ENCODE peak calls at places on chromosomes 11 and 22, in seven cellular contexts. R, I, G, X, W, M and T are unnamed samples.

GRCh38 chr11:7536102-7536501 is 22.3 kb downstream of the PPFIBP2 start:
- DNase-seq in G (no peak), M (no peak), X (no peak), I (no peak), W (no peak), R (no peak), T (no peak)

GRCh38 chr11:10125522-10126133 is 168.4 kb downstream of the SBF2 start:
- DNase-seq in W (no peak), G (no peak), X (peak; percentile 86), R (no peak), M (no peak), I (no peak), T (no peak)

GRCh38 chr11:103863497-103863896 is 172.9 kb upstream of the DDI1 start:
- DNase-seq in W (no peak), G (no peak), X (peak; percentile 81), I (no peak), R (no peak), M (no peak), T (no peak)

GRCh38 chr11:62786318-62787004 is 741 bp upstream of the TMEM179B start:
- DNase-seq in I (peak; percentile 90), W (peak; percentile 95), R (peak; percentile 92), M (peak; percentile 95), G (peak; percentile 82), X (peak; percentile 68), T (no peak)

GRCh38 chr11:128356992-128357391 is 230.4 kb downstream of the ETS1 start:
- DNase-seq in G (no peak), X (no peak), M (no peak), W (no peak), I (no peak), R (no peak), T (no peak)

GRCh38 chr11:65298131-65298535 is 16.5 kb upstream of the CDC42EP2 start:
- DNase-seq in R (no peak), I (peak; percentile 86), G (no peak), W (peak; percentile 98), M (no peak), X (peak; percentile 66), T (no peak)

GRCh38 chr11:93922830-93923229 is 72.4 kb upstream of the VSTM5 start:
- DNase-seq in X (no peak), W (no peak), G (peak; percentile 76), M (no peak), R (no peak), I (no peak), T (no peak)

GRCh38 chr11:64762277-64762915 is 2.6 kb upstream of the PYGM start:
- DNase-seq in X (no peak), G (no peak), W (peak; percentile 65), I (no peak), R (peak; percentile 38), M (peak; percentile 28), T (no peak)

GRCh38 chr11:110092577-110093406 is at the start of gene ZC3H12C:
- DNase-seq in R (peak; percentile 88), G (peak; percentile 84), X (peak; percentile 84), M (peak; percentile 96), I (peak; percentile 80), W (peak; percentile 95), T (peak; percentile 72)

GRCh38 chr11:1469287-1469910 is 17.2 kb downstream of the MOB2 start:
- DNase-seq in M (no peak), I (no peak), W (no peak), X (no peak), G (no peak), R (no peak), T (no peak)

GRCh38 chr11:18115360-18116127 is 9.7 kb upstream of the SAAL1 start:
- DNase-seq in I (peak; percentile 23), R (peak; percentile 81), X (peak; percentile 56), M (peak; percentile 75), W (peak; percentile 66), G (peak; percentile 75), T (no peak)

GRCh38 chr11:68974421-68975194 is 6.2 kb downstream of the MRGPRD start:
- DNase-seq in I (no peak), W (peak; percentile 53), M (peak; percentile 53), G (no peak), R (peak; percentile 33), X (peak; percentile 37), T (peak; percentile 32)

GRCh38 chr11:12329797-12330196 is 47.6 kb upstream of the PARVA start:
- DNase-seq in I (no peak), M (no peak), W (no peak), R (no peak), G (no peak), X (no peak), T (no peak)

GRCh38 chr11:77179681-77180080 is 51.6 kb downstream of the MYO7A start:
- DNase-seq in R (no peak), I (no peak), M (no peak), G (no peak), W (no peak), X (no peak), T (no peak)

GRCh38 chr11:120710354-120711187 is 199.0 kb downstream of the GRIK4 start:
- DNase-seq in R (peak; percentile 30), M (peak; percentile 79), W (peak; percentile 87), X (peak; percentile 87), I (no peak), G (peak; percentile 89), T (no peak)

GRCh38 chr11:1310772-1311468 is 1.5 kb upstream of the TOLLIP start:
- DNase-seq in X (no peak), G (no peak), W (no peak), I (no peak), M (no peak), R (peak; percentile 75), T (no peak)

GRCh38 chr22:39215430-39216142 is 29.2 kb downstream of the PDGFB start:
- DNase-seq in W (peak; percentile 29), R (peak; percentile 48), I (peak; percentile 17), X (no peak), M (no peak), G (no peak), T (no peak)

GRCh38 chr22:25514436-25514835 is 50.0 kb upstream of the GRK3 start:
- DNase-seq in R (no peak), X (no peak), W (no peak), M (peak; percentile 43), I (no peak), G (no peak), T (no peak)

GRCh38 chr11:36567684-36568083 is at the start of gene RAG1:
- DNase-seq in I (no peak), G (no peak), X (no peak), M (no peak), W (no peak), R (no peak), T (no peak)

GRCh38 chr22:45083659-45084305 is 74.0 kb upstream of the PHF21B start:
- DNase-seq in G (no peak), M (peak; percentile 76), X (peak; percentile 89), W (no peak), R (no peak), I (no peak), T (no peak)

GRCh38 chr22:36010913-36011312 is 17.7 kb downstream of the RBFOX2 start:
- DNase-seq in G (no peak), I (no peak), M (peak; percentile 27), W (no peak), X (peak; percentile 94), R (no peak), T (no peak)

GRCh38 chr22:35102663-35103062 is 36.7 kb downstream of the ISX start:
- DNase-seq in R (peak; percentile 79), W (no peak), G (no peak), M (peak; percentile 4), I (no peak), X (no peak), T (no peak)

GRCh38 chr11:64384039-64384737 is 25.2 kb downstream of the RPS6KA4 start:
- DNase-seq in W (no peak), X (no peak), R (no peak), M (no peak), I (no peak), G (no peak), T (no peak)

GRCh38 chr22:21972806-21973205 is 9.8 kb downstream of the TOP3B start:
- DNase-seq in M (no peak), R (no peak), W (no peak), X (no peak), G (no peak), I (no peak), T (no peak)

GRCh38 chr22:33757443-33758124 is 162.7 kb downstream of the LARGE1 start:
- DNase-seq in M (no peak), I (no peak), R (no peak), G (peak; percentile 12), X (no peak), W (no peak), T (no peak)

GRCh38 chr22:31825513-31825912 is 71.7 kb downstream of the DEPDC5 start:
- DNase-seq in R (no peak), I (no peak), M (no peak), G (no peak), X (peak; percentile 60), W (no peak), T (no peak)

GRCh38 chr22:17579535-17579981 is 16.3 kb downstream of the SLC25A18 start:
- DNase-seq in I (no peak), M (no peak), W (no peak), R (no peak), G (no peak), X (no peak), T (no peak)

GRCh38 chr22:44273175-44273574 is 39.6 kb downstream of the SHISAL1 start:
- DNase-seq in M (no peak), R (no peak), W (no peak), G (no peak), X (no peak), I (no peak), T (no peak)

GRCh38 chr11:131749100-131749499 is 378.7 kb downstream of the NTM start:
- DNase-seq in I (no peak), G (no peak), R (no peak), X (peak; percentile 97), M (peak; percentile 27), W (no peak), T (no peak)
- H3K4me3 ChIP-seq in I (no peak overlapping the region), G (no peak overlapping the region), R (no peak overlapping the region), X (no peak overlapping the region), M (no peak overlapping the region), W (no peak overlapping the region), T (no peak overlapping the region)

GRCh38 chr22:27651486-27651885 is 150.1 kb downstream of the MN1 start:
- DNase-seq in X (no peak), W (no peak), R (no peak), G (no peak), M (no peak), I (peak; percentile 58), T (no peak)
- TF ChIP-seq CTCF in X (no peak), W (no peak), R (no peak), G (no peak), M (no peak), I (no peak), T (no peak)

DNA sequence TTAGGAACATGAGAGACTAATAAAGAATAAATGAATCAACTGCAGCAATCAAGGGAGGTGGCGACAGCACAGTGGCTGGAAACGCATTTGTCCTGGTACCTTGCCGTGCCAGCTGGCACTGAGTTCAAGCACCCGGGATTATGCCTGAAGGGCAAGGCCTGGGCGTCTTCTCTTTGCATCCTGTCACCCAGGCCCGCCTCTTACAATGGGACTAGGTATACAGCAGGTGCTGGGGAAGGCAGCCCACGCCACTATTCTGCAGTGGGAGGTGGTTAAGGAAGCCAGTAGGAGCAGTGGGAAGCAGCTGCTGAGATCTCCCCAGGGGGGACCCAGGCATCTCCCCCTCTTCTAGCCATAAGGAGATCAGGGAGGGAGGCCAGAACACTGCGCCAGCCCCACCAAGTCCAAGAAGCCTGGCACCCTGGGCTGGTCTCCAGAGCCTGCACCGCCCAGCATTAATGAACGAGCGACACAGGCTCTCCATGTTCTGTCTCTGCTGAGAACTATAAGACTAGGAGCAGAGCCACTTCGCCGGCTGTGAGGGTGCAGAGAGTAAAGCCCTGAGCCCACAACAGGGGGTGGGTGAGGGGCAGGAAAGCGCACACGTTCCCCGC is 15.4 kb upstream of the BAIAP2L2 start:
- DNase-seq in I (no peak), R (no peak), W (no peak), M (no peak), X (no peak), G (no peak), T (no peak)
- H3K4me3 ChIP-seq in I (no peak overlapping the region), R (no peak overlapping the region), W (no peak overlapping the region), M (no peak overlapping the region), X (no peak overlapping the region), G (no peak overlapping the region), T (no peak overlapping the region)

GRCh38 chr11:35486446-35486845 is 39.0 kb downstream of the PAMR1 start:
- DNase-seq in W (no peak), R (no peak), M (peak; percentile 25), I (no peak), G (no peak), X (no peak), T (no peak)
- TF ChIP-seq CTCF in W (no peak), R (peak; percentile 2), M (no peak), I (no peak), G (no peak), X (peak; percentile 14), T (no peak)